ENCODE peak calls at places on chromosomes 1 and 21, in ten cellular contexts. S is B cell; Q is naive thymus-derived CD8-positive, alpha-beta T cell; H is activated CD4-positive, CD25-positive, alpha-beta regulatory T cell; Z is SHP77; G is stimulated activated CD4-positive, alpha-beta T cell treated with anti-CD3 and anti-CD28 coated beads, Interleukin-1b, Interleukin-23, amount 100 ng/mL, for 4 hours; E is psoas muscle; D is activated CD8-positive, alpha-beta memory T cell treated with anti-CD3 and anti-CD28 coated beads, Interleukin-2, amount 50 U/mL, for 4 hours; Y is astrocyte of the spinal cord; J is mucosa of descending colon. C is an unnamed sample.

GRCh38 chr1:88946845-88947244 is 45.6 kb downstream of the KYAT3 start:
- DNase-seq in S (no peak), Q (no peak), H (no peak), Z (no peak), G (no peak), E (no peak), D (no peak), Y (peak), J (no peak), C (peak)

GRCh38 chr1:24635195-24635843 is 7.8 kb upstream of the SRRM1 start:
- DNase-seq in S (peak), Q (peak), H (no peak), Z (peak), G (peak), E (no peak), D (no peak), Y (peak), J (no peak), C (peak)

GRCh38 chr1:96346708-96347107 is 374.9 kb upstream of the PTBP2 start:
- DNase-seq in S (no peak), Q (no peak), H (no peak), Z (no peak), G (no peak), E (no peak), D (no peak), Y (no peak), J (no peak), C (no peak)

GRCh38 chr1:95935719-95936118 is 701.7 kb downstream of the RWDD3 start:
- DNase-seq in S (no peak), Q (no peak), H (no peak), Z (no peak), G (no peak), E (no peak), D (no peak), Y (no peak), J (no peak), C (no peak)

GRCh38 chr1:41662656-41663437 is 178.4 kb upstream of the EDN2 start:
- DNase-seq in S (peak), Q (no peak), H (peak), Z (no peak), G (peak), E (peak), D (peak), Y (peak), J (peak), C (peak)

GRCh38 chr21:27258756-27259429 is 292.0 kb upstream of the ADAMTS5 start:
- DNase-seq in S (no peak), Q (no peak), H (no peak), Z (no peak), G (no peak), E (no peak), D (no peak), Y (no peak), J (no peak), C (no peak)

GRCh38 chr1:19963636-19964035 is 15.8 kb downstream of the PLA2G2A start:
- DNase-seq in S (no peak), Q (no peak), H (no peak), Z (no peak), G (no peak), E (no peak), D (no peak), Y (no peak), J (no peak), C (no peak)

GRCh38 chr1:159261726-159262494 is 40.2 kb upstream of the FCER1A start:
- DNase-seq in S (no peak), Q (no peak), H (no peak), Z (no peak), G (no peak), E (no peak), D (no peak), Y (no peak), J (no peak), C (peak)

GRCh38 chr1:205396972-205397616 is 24.8 kb downstream of the LEMD1 start:
- DNase-seq in S (peak), Q (peak), H (no peak), Z (peak), G (peak), E (no peak), D (no peak), Y (peak), J (no peak), C (peak)

GRCh38 chr1:182889997-182890396 is 50.9 kb downstream of the DHX9 start:
- DNase-seq in S (no peak), Q (peak), H (no peak), Z (no peak), G (no peak), E (no peak), D (no peak), Y (no peak), J (no peak), C (no peak)

GRCh38 chr1:10671090-10671489 is 125.4 kb downstream of the CASZ1 start:
- DNase-seq in S (peak), Q (no peak), H (no peak), Z (peak), G (no peak), E (no peak), D (no peak), Y (no peak), J (no peak), C (peak)

GRCh38 chr1:88730995-88731394 is 46.9 kb downstream of the PKN2 start:
- DNase-seq in S (no peak), Q (no peak), H (no peak), Z (no peak), G (no peak), E (no peak), D (no peak), Y (no peak), J (no peak), C (no peak)

GRCh38 chr1:155389831-155390230 is 69.1 kb downstream of the RUSC1 start:
- DNase-seq in S (no peak), Q (no peak), H (no peak), Z (no peak), G (no peak), E (no peak), D (no peak), Y (peak), J (no peak), C (peak)

GRCh38 chr1:44783697-44784093 is 4.3 kb downstream of the BEST4 start:
- DNase-seq in S (no peak), Q (no peak), H (no peak), Z (no peak), G (no peak), E (no peak), D (no peak), Y (no peak), J (no peak), C (no peak)

GRCh38 chr1:21497466-21498061 is 11.7 kb upstream of the ALPL start:
- DNase-seq in S (no peak), Q (no peak), H (no peak), Z (no peak), G (no peak), E (no peak), D (no peak), Y (no peak), J (no peak), C (no peak)

GRCh38 chr1:215474940-215475339 is 92.2 kb upstream of the KCTD3 start:
- DNase-seq in S (no peak), Q (no peak), H (no peak), Z (no peak), G (no peak), E (no peak), D (no peak), Y (no peak), J (no peak), C (no peak)

GRCh38 chr21:31370281-31370892 is 26.3 kb upstream of the TIAM1 start:
- DNase-seq in S (no peak), Q (no peak), H (no peak), Z (no peak), G (no peak), E (no peak), D (no peak), Y (no peak), J (no peak), C (no peak)

GRCh38 chr1:183821309-183822080 is 16.6 kb downstream of the RGL1 start:
- DNase-seq in S (no peak), Q (no peak), H (no peak), Z (no peak), G (no peak), E (no peak), D (no peak), Y (no peak), J (no peak), C (no peak)

GRCh38 chr21:39336457-39337008 is 12.4 kb downstream of the HMGN1 start:
- DNase-seq in S (no peak), Q (no peak), H (no peak), Z (no peak), G (no peak), E (no peak), D (no peak), Y (no peak), J (no peak), C (no peak)

C was measured in epithelial cell of esophagus.